ENCODE peak calls at places on chromosomes 11 and 22, in four cellular contexts. C is thoracic aorta, S is activated T-cell treated with anti-CD3 and anti-CD28 coated beads for 1 hour, I is astrocyte of the spinal cord. B is an unnamed sample.
A peak's percentile ranks its signal among the peaks of the same experiment; 100 is the strongest.

GRCh38 chr11:75576445-75577049 is 14.5 kb downstream of the SERPINH1 start:
- DNase-seq in C (no peak), S (no peak), I (peak; percentile 46), B (no peak)

GRCh38 chr11:79708319-79708928 is 267.6 kb upstream of the TENM4 start:
- DNase-seq in C (no peak), S (no peak), I (peak; percentile 41), B (no peak)

GRCh38 chr22:17817079-17817478 is 42.8 kb upstream of the BID start:
- DNase-seq in C (no peak), S (no peak), I (no peak), B (no peak)

GRCh38 chr11:120182357-120182756 is 28.5 kb upstream of the OAF start:
- DNase-seq in C (no peak), S (no peak), I (no peak), B (peak; percentile 8)

GRCh38 chr22:30495041-30495784 is 10.3 kb downstream of the SEC14L4 start:
- DNase-seq in C (no peak), S (no peak), I (no peak), B (no peak)

GRCh38 chr11:118048472-118049370 is 28.2 kb upstream of the TMPRSS4 start:
- DNase-seq in C (no peak), S (no peak), I (no peak), B (no peak)

GRCh38 chr11:79094601-79095000 is 346.2 kb downstream of the TENM4 start:
- DNase-seq in C (no peak), S (no peak), I (no peak), B (no peak)

GRCh38 chr11:72075109-72075508 is 5.2 kb downstream of the NUMA1 start:
- DNase-seq in C (no peak), S (no peak), I (no peak), B (no peak)

GRCh38 chr22:46738961-46739870 is 1.2 kb upstream of the CERK start:
- DNase-seq in C (no peak), S (no peak), I (peak; percentile 68), B (no peak)

GRCh38 chr11:64639885-64640284 is 48.9 kb downstream of the SLC22A12 start:
- DNase-seq in C (no peak), S (no peak), I (no peak), B (no peak)

GRCh38 chr11:129881570-129882170 is 13.7 kb downstream of the NFRKB start:
- DNase-seq in C (no peak), S (peak; percentile 32), I (peak; percentile 10), B (peak; percentile 22)

GRCh38 chr22:22880645-22881044 is 7.0 kb upstream of the IGLL5 start:
- DNase-seq in C (no peak), S (no peak), I (no peak), B (no peak)

GRCh38 chr11:27116684-27117083 is 76.1 kb downstream of the BBOX1 start:
- DNase-seq in C (no peak), S (no peak), I (peak; percentile 86), B (no peak)

GRCh38 chr11:121757480-121758125 is 304.8 kb upstream of the SORL1-AS1 start:
- DNase-seq in C (no peak), S (no peak), I (peak; percentile 23), B (no peak)

GRCh38 chr11:67312187-67313021 is 9.1 kb downstream of the SSH3 start:
- DNase-seq in C (no peak), S (peak; percentile 45), I (no peak), B (no peak)

GRCh38 chr11:47412152-47412746 is 3.9 kb downstream of the SLC39A13 start:
- DNase-seq in C (no peak), S (peak; percentile 51), I (no peak), B (peak; percentile 58)

B was measured in progenitor cell of endocrine pancreas.